ENCODE peak calls at places on chromosomes 11 and 22, in six cellular contexts. Y is uterus, K is IMR-90, I is psoas muscle, O is ovary, Z is fibroblast of lung. L is an unnamed sample. For H3K9me3, the result is how much of the 10 kb centered on the place peaks cover.

GRCh38 chr11:112128483-112129121 is 35.3 kb downstream of the IL18 start:
- DNase-seq in O (no peak), I (peak), K (peak), Z (peak), Y (peak), L (no peak)

GRCh38 chr11:67032830-67033555 is 10.1 kb downstream of the SYT12 start:
- DNase-seq in O (peak), Y (peak), I (no peak), Z (peak), K (peak), L (no peak)

GRCh38 chr11:44942029-44942710 is 8.5 kb downstream of the TP53I11 start:
- DNase-seq in I (no peak), O (no peak), K (no peak), Y (no peak), Z (no peak), L (no peak)

GRCh38 chr11:130407978-130408377 is 20.4 kb downstream of the ADAMTS8 start:
- DNase-seq in Y (peak), O (no peak), I (peak), Z (peak), K (peak), L (no peak)

GRCh38 chr11:120882237-120882636 is 141.7 kb upstream of the TBCEL start:
- DNase-seq in K (no peak), Y (no peak), O (no peak), Z (no peak), I (no peak), L (no peak)

GRCh38 chr11:131488208-131488607 is 117.8 kb downstream of the NTM start:
- DNase-seq in O (no peak), Z (no peak), I (no peak), K (no peak), Y (no peak), L (no peak)

GRCh38 chr22:45885941-45886395 is 91.0 kb downstream of the WNT7B start:
- DNase-seq in Y (no peak), O (no peak), K (no peak), I (peak), Z (no peak), L (no peak)

GRCh38 chr11:75159081-75159953 is 8.4 kb downstream of the SLCO2B1 start:
- DNase-seq in I (no peak), K (no peak), Z (no peak), O (no peak), Y (no peak), L (no peak)

GRCh38 chr22:32622762-32623147 is 148.1 kb downstream of the FBXO7 start:
- DNase-seq in K (no peak), I (no peak), Y (no peak), Z (no peak), O (no peak), L (no peak)

GRCh38 chr11:73870261-73870660 is 6.4 kb downstream of the COA4 start:
- DNase-seq in O (no peak), K (no peak), Y (no peak), Z (no peak), I (no peak), L (no peak)

GRCh38 chr11:124920870-124921609 is 2.0 kb downstream of the HEPN1 start:
- DNase-seq in Z (peak), K (peak), O (peak), I (peak), Y (peak), L (peak)

GRCh38 chr11:6646631-6647281 is 8.9 kb downstream of the DCHS1 start:
- DNase-seq in Y (peak), O (peak), Z (peak), K (peak), I (no peak), L (no peak)

GRCh38 chr11:2630679-2631078 is 69.1 kb downstream of the KCNQ1OT1 start:
- DNase-seq in Z (no peak), Y (no peak), O (no peak), K (no peak), I (no peak), L (no peak)

GRCh38 chr11:2625183-2625582 is 74.6 kb downstream of the KCNQ1OT1 start:
- DNase-seq in O (no peak), I (no peak), K (peak), Y (no peak), Z (no peak), L (no peak)

DNA sequence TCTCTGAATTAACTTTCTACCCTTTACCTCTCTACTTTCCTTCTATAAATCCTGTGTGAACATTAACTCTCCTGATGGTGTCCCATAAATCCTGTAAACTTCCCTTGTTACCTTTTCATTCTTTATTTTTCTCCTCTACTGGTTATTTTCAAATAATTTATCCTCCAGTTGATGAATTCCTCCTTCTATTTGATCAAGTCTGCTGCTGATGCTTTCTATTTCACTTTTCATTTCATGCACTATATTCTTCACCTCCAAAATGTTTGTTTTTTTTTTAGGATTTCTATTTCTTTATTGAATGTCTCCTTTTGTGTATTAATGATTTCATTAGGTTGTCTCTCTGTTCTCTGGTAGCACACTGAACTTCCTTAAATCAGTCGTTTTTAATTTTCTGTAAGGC is 68.6 kb downstream of the KCNQ1OT1 start:
- DNase-seq in K (no peak), O (no peak), I (no peak), Y (no peak), Z (no peak), L (no peak)
- H3K9me3 ChIP-seq in K (under half), O (under half), I (under half), Y (under half), Z (under half), L (under half)

GRCh38 chr22:20979243-20979809 is 2.8 kb upstream of the LZTR1 start:
- DNase-seq in Y (peak), O (peak), K (peak), Z (peak), I (peak), L (no peak)
- H3K4me3 ChIP-seq in Y (peak), O (peak), K (peak), Z (peak), I (peak), L (peak)

GRCh38 chr22:50298266-50298637 is 9.2 kb downstream of the PLXNB2 start:
- DNase-seq in I (no peak), Y (no peak), K (no peak), O (no peak), Z (no peak), L (no peak)
- H3K9me3 ChIP-seq in I (under half), Y (under half), K (under half), O (under half), Z (under half), L (under half)

DNA sequence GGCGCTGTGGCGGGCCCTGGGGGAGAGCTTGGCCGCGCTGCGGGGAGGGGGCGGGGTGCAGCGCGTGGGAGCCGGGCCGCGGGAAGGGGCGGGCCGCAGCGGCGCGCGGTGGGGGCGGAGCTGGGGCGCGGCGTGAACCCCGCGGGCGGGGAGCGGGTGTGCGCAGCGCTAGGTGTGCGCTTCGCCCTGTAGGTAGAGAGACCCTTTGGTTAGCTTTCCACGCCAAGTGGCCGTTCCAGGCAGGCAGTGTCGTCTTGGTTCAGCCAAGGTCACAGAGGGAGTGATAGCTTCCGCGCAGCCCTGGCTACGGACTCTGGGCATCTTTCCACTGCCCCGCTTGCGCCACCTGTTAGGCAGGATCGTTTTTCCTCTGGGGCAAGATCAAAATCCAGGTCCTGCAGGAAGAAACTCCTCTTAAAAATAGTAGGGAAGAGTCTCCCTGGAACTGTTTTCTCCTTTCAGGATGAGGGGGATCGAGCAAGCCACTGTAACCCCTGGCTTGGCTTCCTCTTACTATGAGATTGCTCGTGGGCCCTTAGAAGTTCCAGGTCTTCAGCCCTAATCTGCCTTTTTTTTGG is 434 bp downstream of the BANF1 start:
- DNase-seq in I (peak), Z (peak), K (peak), O (peak), Y (peak), L (no peak)
- H3K4me3 ChIP-seq in I (peak), Z (peak), K (peak), O (peak), Y (peak), L (peak)

DNA sequence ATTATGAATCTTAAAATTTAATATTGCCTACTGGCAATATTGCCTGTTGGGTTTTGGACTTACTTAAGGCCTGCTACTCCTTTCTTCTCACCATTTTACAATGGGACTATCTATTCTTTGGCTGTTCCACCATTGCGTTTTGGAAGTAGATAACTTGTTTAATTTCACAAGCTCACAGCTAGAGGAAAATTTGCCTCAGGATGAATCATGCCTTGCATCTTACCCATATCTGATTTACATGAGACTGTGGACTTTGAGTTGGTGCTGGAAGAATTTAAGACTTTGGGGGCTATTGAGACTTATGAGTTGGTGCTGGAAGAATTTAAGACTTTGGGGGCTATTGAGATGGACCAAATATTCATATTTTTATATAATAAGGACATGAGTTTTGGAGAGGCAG is 662.6 kb downstream of the METTL15 start:
- DNase-seq in O (no peak), Y (no peak), I (no peak), Z (no peak), K (peak), L (no peak)
- H3K9me3 ChIP-seq in O (under half), Y (under half), I (under half), Z (under half), K (under half), L (under half)

GRCh38 chr22:25569983-25570382 is 5.5 kb downstream of the GRK3 start:
- DNase-seq in Z (no peak), Y (no peak), K (no peak), I (no peak), O (no peak), L (no peak)
- H3K4me3 ChIP-seq in Z (no peak), Y (no peak), K (no peak), I (no peak), O (no peak), L (no peak)

L was measured in iPS DF 6.9.